ENCODE peak calls at places on chromosomes 12 and 14, in five cellular contexts. One of them, this sample, is unnamed. For H3K4me1, the result is how much of the 10 kb centered on the place peaks cover.

GRCh38 chr12:107126688-107127481 is 33.5 kb upstream of the CRY1 start:
- DNase-seq in PC-9: no peak
- DNase-seq in upper lobe of right lung: no peak
- DNase-seq in OCI-LY7: no peak
- DNase-seq in CD8-positive, alpha-beta T cell: no peak
- DNase-seq in this sample: peak

GRCh38 chr12:88334271-88334670 is 192.2 kb downstream of the TMTC3 start:
- DNase-seq in PC-9: peak
- DNase-seq in CD8-positive, alpha-beta T cell: no peak
- DNase-seq in OCI-LY7: peak
- DNase-seq in upper lobe of right lung: no peak
- DNase-seq in this sample: no peak

GRCh38 chr12:94663702-94664101 is 13.3 kb upstream of the TMCC3 start:
- DNase-seq in upper lobe of right lung: no peak
- DNase-seq in OCI-LY7: no peak
- DNase-seq in PC-9: no peak
- DNase-seq in CD8-positive, alpha-beta T cell: no peak
- DNase-seq in this sample: no peak

GRCh38 chr12:116138781-116139180 is 138.7 kb downstream of the MED13L start:
- DNase-seq in CD8-positive, alpha-beta T cell: no peak
- DNase-seq in upper lobe of right lung: no peak
- DNase-seq in OCI-LY7: no peak
- DNase-seq in PC-9: no peak
- DNase-seq in this sample: no peak

GRCh38 chr14:94897092-94897491 is 127.2 kb upstream of the GSC start:
- DNase-seq in PC-9: no peak
- DNase-seq in upper lobe of right lung: no peak
- DNase-seq in CD8-positive, alpha-beta T cell: no peak
- DNase-seq in OCI-LY7: no peak
- DNase-seq in this sample: no peak

GRCh38 chr14:93239869-93240677 is 33.0 kb downstream of the UBR7 start:
- DNase-seq in OCI-LY7: no peak
- DNase-seq in PC-9: peak
- DNase-seq in upper lobe of right lung: no peak
- DNase-seq in CD8-positive, alpha-beta T cell: no peak
- DNase-seq in this sample: no peak

GRCh38 chr12:120236124-120236398 is 29.5 kb downstream of the PXN start:
- DNase-seq in OCI-LY7: no peak
- DNase-seq in upper lobe of right lung: no peak
- DNase-seq in PC-9: no peak
- DNase-seq in CD8-positive, alpha-beta T cell: no peak
- DNase-seq in this sample: no peak

GRCh38 chr14:101947577-101947903 is 16.8 kb upstream of the DYNC1H1 start:
- DNase-seq in upper lobe of right lung: peak
- DNase-seq in PC-9: no peak
- DNase-seq in CD8-positive, alpha-beta T cell: no peak
- DNase-seq in OCI-LY7: no peak
- DNase-seq in this sample: no peak

GRCh38 chr12:47799357-47799955 is 20.2 kb downstream of the HDAC7 start:
- DNase-seq in PC-9: no peak
- DNase-seq in upper lobe of right lung: no peak
- DNase-seq in OCI-LY7: no peak
- DNase-seq in CD8-positive, alpha-beta T cell: no peak
- DNase-seq in this sample: no peak

GRCh38 chr12:56863789-56864188 is 70.4 kb downstream of the SDR9C7 start:
- DNase-seq in OCI-LY7: peak
- DNase-seq in upper lobe of right lung: no peak
- DNase-seq in CD8-positive, alpha-beta T cell: no peak
- DNase-seq in PC-9: no peak
- DNase-seq in this sample: no peak

GRCh38 chr14:92176476-92176875 is 54.7 kb downstream of the CPSF2 start:
- DNase-seq in CD8-positive, alpha-beta T cell: no peak
- DNase-seq in OCI-LY7: no peak
- DNase-seq in upper lobe of right lung: no peak
- DNase-seq in PC-9: no peak
- DNase-seq in this sample: no peak

GRCh38 chr14:106665814-106666213 is 1139.4 kb downstream of the TMEM121 start:
- DNase-seq in PC-9: no peak
- DNase-seq in OCI-LY7: no peak
- DNase-seq in CD8-positive, alpha-beta T cell: peak
- DNase-seq in upper lobe of right lung: no peak
- DNase-seq in this sample: no peak

GRCh38 chr12:67220065-67220464 is 49.1 kb upstream of the CAND1 start:
- DNase-seq in OCI-LY7: no peak
- DNase-seq in upper lobe of right lung: no peak
- DNase-seq in PC-9: no peak
- DNase-seq in CD8-positive, alpha-beta T cell: no peak
- DNase-seq in this sample: no peak

GRCh38 chr12:115440438-115440837 is 756.5 kb upstream of the TBX3 start:
- DNase-seq in OCI-LY7: no peak
- DNase-seq in PC-9: no peak
- DNase-seq in upper lobe of right lung: no peak
- DNase-seq in CD8-positive, alpha-beta T cell: no peak
- DNase-seq in this sample: peak

GRCh38 chr14:100434911-100435455 is 111.8 kb downstream of the SLC25A47 start:
- DNase-seq in upper lobe of right lung: no peak
- DNase-seq in CD8-positive, alpha-beta T cell: no peak
- DNase-seq in OCI-LY7: no peak
- DNase-seq in PC-9: no peak
- DNase-seq in this sample: no peak

GRCh38 chr12:19624401-19624930 is 185.2 kb downstream of the AEBP2 start:
- DNase-seq in CD8-positive, alpha-beta T cell: no peak
- DNase-seq in OCI-LY7: no peak
- DNase-seq in PC-9: no peak
- DNase-seq in upper lobe of right lung: no peak
- DNase-seq in this sample: no peak

GRCh38 chr12:100268835-100269564 is 2.0 kb downstream of the SCYL2 start:
- DNase-seq in upper lobe of right lung: no peak
- DNase-seq in PC-9: no peak
- DNase-seq in CD8-positive, alpha-beta T cell: no peak
- DNase-seq in OCI-LY7: no peak
- DNase-seq in this sample: no peak

GRCh38 chr12:44889162-44889561 is 13.0 kb upstream of the NELL2 start:
- DNase-seq in OCI-LY7: no peak
- DNase-seq in PC-9: no peak
- DNase-seq in upper lobe of right lung: no peak
- DNase-seq in CD8-positive, alpha-beta T cell: no peak
- DNase-seq in this sample: no peak

GRCh38 chr12:130137141-130138018 is 24.9 kb upstream of the FZD10 start:
- DNase-seq in upper lobe of right lung: no peak
- DNase-seq in OCI-LY7: no peak
- DNase-seq in PC-9: no peak
- DNase-seq in CD8-positive, alpha-beta T cell: no peak
- DNase-seq in this sample: no peak

GRCh38 chr12:47080725-47081502 is 1.2 kb upstream of the AMIGO2 start:
- DNase-seq in OCI-LY7: no peak
- DNase-seq in PC-9: peak
- DNase-seq in CD8-positive, alpha-beta T cell: peak
- DNase-seq in upper lobe of right lung: peak
- DNase-seq in this sample: no peak

GRCh38 chr12:53056296-53056695 is 6.4 kb downstream of the TNS2 start:
- DNase-seq in upper lobe of right lung: peak
- DNase-seq in OCI-LY7: no peak
- DNase-seq in PC-9: no peak
- DNase-seq in CD8-positive, alpha-beta T cell: no peak
- DNase-seq in this sample: no peak

GRCh38 chr14:64708148-64709004 is 4.2 kb downstream of the PLEKHG3 start:
- DNase-seq in PC-9: peak
- DNase-seq in OCI-LY7: no peak
- DNase-seq in CD8-positive, alpha-beta T cell: peak
- DNase-seq in upper lobe of right lung: no peak
- DNase-seq in this sample: peak

DNA sequence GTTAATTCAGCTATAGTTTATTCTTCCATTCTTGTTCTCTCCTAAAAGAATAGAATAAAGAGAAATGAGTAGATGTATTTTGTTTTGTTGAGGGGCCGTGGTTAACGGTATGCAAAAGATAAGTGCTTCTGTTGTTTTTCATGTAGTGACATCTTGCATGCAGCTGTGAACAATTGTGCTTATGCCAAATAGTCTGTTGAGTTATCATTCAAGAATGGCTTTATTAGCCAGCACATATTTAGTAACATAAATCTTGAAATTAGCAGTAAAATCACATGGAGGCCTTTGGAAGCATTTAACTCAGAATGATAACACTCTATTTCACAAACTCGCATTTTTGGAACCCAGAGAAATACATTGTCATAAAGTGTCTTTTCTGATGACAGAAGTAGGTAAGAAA is 1772.0 kb upstream of the FLRT2 start:
- DNase-seq in PC-9: no peak
- DNase-seq in upper lobe of right lung: no peak
- DNase-seq in OCI-LY7: no peak
- DNase-seq in CD8-positive, alpha-beta T cell: no peak
- DNase-seq in this sample: no peak
- TF ChIP-seq CTCF in PC-9: no peak
- TF ChIP-seq CTCF in upper lobe of right lung: no peak
- TF ChIP-seq CTCF in OCI-LY7: no peak
- TF ChIP-seq CTCF in CD8-positive, alpha-beta T cell: no peak
- TF ChIP-seq CTCF in this sample: no peak

GRCh38 chr14:60646202-60646886 is 2.9 kb downstream of the SIX1 start:
- DNase-seq in OCI-LY7: no peak
- DNase-seq in PC-9: no peak
- DNase-seq in upper lobe of right lung: no peak
- DNase-seq in CD8-positive, alpha-beta T cell: no peak
- DNase-seq in this sample: no peak
- H3K4me3 ChIP-seq in OCI-LY7: no peak
- H3K4me3 ChIP-seq in PC-9: peak
- H3K4me3 ChIP-seq in upper lobe of right lung: no peak
- H3K4me3 ChIP-seq in CD8-positive, alpha-beta T cell: no peak
- H3K4me3 ChIP-seq in this sample: no peak

DNA sequence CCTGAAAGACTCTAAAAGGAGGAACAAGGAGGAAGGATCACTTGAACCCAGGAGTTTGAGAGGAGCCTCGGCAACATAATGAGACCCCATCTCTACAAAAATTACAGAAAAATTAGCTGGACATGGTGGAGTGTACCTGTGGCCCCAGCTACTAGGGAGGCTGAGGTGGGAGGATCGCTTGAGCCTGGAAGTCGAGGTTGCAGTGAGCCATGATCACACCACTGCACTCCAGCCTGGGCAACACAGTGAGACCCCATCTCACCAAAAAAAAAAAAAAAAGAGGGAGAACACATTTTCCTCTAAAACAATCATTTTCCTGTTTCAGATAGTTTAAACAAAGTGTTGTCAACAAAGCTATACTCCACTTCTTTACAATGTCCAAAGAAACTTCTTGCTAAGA is 5.2 kb downstream of the HCAR1 start:
- DNase-seq in upper lobe of right lung: no peak
- DNase-seq in PC-9: no peak
- DNase-seq in OCI-LY7: no peak
- DNase-seq in CD8-positive, alpha-beta T cell: no peak
- DNase-seq in this sample: no peak
- H3K4me1 ChIP-seq in upper lobe of right lung: under half
- H3K4me1 ChIP-seq in PC-9: under half
- H3K4me1 ChIP-seq in OCI-LY7: under half
- H3K4me1 ChIP-seq in CD8-positive, alpha-beta T cell: under half
- H3K4me1 ChIP-seq in this sample: under half

GRCh38 chr12:7937867-7938506 is 2.0 kb upstream of the SLC2A3 start:
- DNase-seq in CD8-positive, alpha-beta T cell: no peak
- DNase-seq in OCI-LY7: no peak
- DNase-seq in PC-9: peak
- DNase-seq in upper lobe of right lung: no peak
- DNase-seq in this sample: no peak
- TF ChIP-seq CTCF in CD8-positive, alpha-beta T cell: peak
- TF ChIP-seq CTCF in OCI-LY7: peak
- TF ChIP-seq CTCF in PC-9: peak
- TF ChIP-seq CTCF in upper lobe of right lung: peak
- TF ChIP-seq CTCF in this sample: peak

GRCh38 chr12:114342651-114343050 is 63.3 kb downstream of the TBX5 start:
- DNase-seq in CD8-positive, alpha-beta T cell: no peak
- DNase-seq in upper lobe of right lung: no peak
- DNase-seq in PC-9: no peak
- DNase-seq in OCI-LY7: no peak
- DNase-seq in this sample: no peak
- H3K4me3 ChIP-seq in CD8-positive, alpha-beta T cell: no peak
- H3K4me3 ChIP-seq in upper lobe of right lung: no peak
- H3K4me3 ChIP-seq in PC-9: no peak
- H3K4me3 ChIP-seq in OCI-LY7: no peak
- H3K4me3 ChIP-seq in this sample: no peak

DNA sequence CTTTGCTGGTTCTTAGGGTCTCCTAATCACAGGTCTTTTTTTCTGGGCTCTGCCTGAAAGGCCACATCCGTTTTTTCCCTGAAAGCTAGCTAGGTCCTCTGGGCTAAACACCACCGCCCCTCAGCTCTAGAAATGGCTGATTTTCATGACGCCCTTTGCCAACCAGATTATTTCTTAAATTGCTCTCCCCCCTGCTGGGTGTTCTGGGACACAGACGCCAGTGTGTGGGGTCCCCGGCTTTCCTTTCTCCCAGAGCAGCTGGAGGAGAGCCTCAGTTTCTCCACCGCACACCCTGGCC is 45.3 kb upstream of the ATP23 start:
- DNase-seq in CD8-positive, alpha-beta T cell: no peak
- DNase-seq in OCI-LY7: peak
- DNase-seq in upper lobe of right lung: no peak
- DNase-seq in PC-9: no peak
- DNase-seq in this sample: no peak
- H3K4me1 ChIP-seq in CD8-positive, alpha-beta T cell: under half
- H3K4me1 ChIP-seq in OCI-LY7: half or more
- H3K4me1 ChIP-seq in upper lobe of right lung: half or more
- H3K4me1 ChIP-seq in PC-9: half or more
- H3K4me1 ChIP-seq in this sample: under half

GRCh38 chr12:60842166-60842565 is 1246.3 kb downstream of the SLC16A7 start:
- DNase-seq in upper lobe of right lung: no peak
- DNase-seq in PC-9: no peak
- DNase-seq in CD8-positive, alpha-beta T cell: no peak
- DNase-seq in OCI-LY7: no peak
- DNase-seq in this sample: no peak

GRCh38 chr12:60834806-60835205 is 1239.0 kb downstream of the SLC16A7 start:
- DNase-seq in OCI-LY7: no peak
- DNase-seq in upper lobe of right lung: no peak
- DNase-seq in PC-9: no peak
- DNase-seq in CD8-positive, alpha-beta T cell: no peak
- DNase-seq in this sample: no peak

GRCh38 chr12:60832300-60832699 is 1236.5 kb downstream of the SLC16A7 start:
- DNase-seq in PC-9: no peak
- DNase-seq in CD8-positive, alpha-beta T cell: no peak
- DNase-seq in OCI-LY7: no peak
- DNase-seq in upper lobe of right lung: no peak
- DNase-seq in this sample: no peak

GRCh38 chr12:60834372-60834771 is 1238.5 kb downstream of the SLC16A7 start:
- DNase-seq in upper lobe of right lung: no peak
- DNase-seq in OCI-LY7: no peak
- DNase-seq in PC-9: no peak
- DNase-seq in CD8-positive, alpha-beta T cell: no peak
- DNase-seq in this sample: no peak

GRCh38 chr12:60836651-60837050 is 1240.8 kb downstream of the SLC16A7 start:
- DNase-seq in PC-9: no peak
- DNase-seq in OCI-LY7: no peak
- DNase-seq in upper lobe of right lung: no peak
- DNase-seq in CD8-positive, alpha-beta T cell: no peak
- DNase-seq in this sample: no peak
- TF ChIP-seq CTCF in PC-9: no peak
- TF ChIP-seq CTCF in OCI-LY7: no peak
- TF ChIP-seq CTCF in upper lobe of right lung: no peak
- TF ChIP-seq CTCF in CD8-positive, alpha-beta T cell: no peak
- TF ChIP-seq CTCF in this sample: no peak